ENCODE peak calls at places on chromosomes 5 and 9, in eight cellular contexts. One of them, this sample, is unnamed.

GRCh38 chr9:111566234-111566633 is 33.2 kb downstream of the PTGR1 start:
- DNase-seq in fibroblast of the aortic adventitia: peak
- DNase-seq in astrocyte: no peak
- DNase-seq in heart right ventricle: no peak
- DNase-seq in ovary: no peak
- DNase-seq in brain microvascular endothelial cell: no peak
- DNase-seq in epithelial cell of esophagus: no peak
- DNase-seq in lower lobe of right lung: no peak
- DNase-seq in this sample: no peak

GRCh38 chr9:95004452-95005275 is 278.2 kb downstream of the AOPEP start:
- DNase-seq in astrocyte: no peak
- DNase-seq in epithelial cell of esophagus: peak
- DNase-seq in ovary: peak
- DNase-seq in lower lobe of right lung: peak
- DNase-seq in fibroblast of the aortic adventitia: no peak
- DNase-seq in heart right ventricle: peak
- DNase-seq in brain microvascular endothelial cell: no peak
- DNase-seq in this sample: peak

GRCh38 chr5:150931368-150931965 is 26.7 kb upstream of the ZNF300 start:
- DNase-seq in lower lobe of right lung: no peak
- DNase-seq in epithelial cell of esophagus: no peak
- DNase-seq in astrocyte: peak
- DNase-seq in heart right ventricle: no peak
- DNase-seq in fibroblast of the aortic adventitia: no peak
- DNase-seq in ovary: no peak
- DNase-seq in brain microvascular endothelial cell: no peak
- DNase-seq in this sample: no peak

GRCh38 chr9:126398403-126399058 is 71.9 kb downstream of the MVB12B start:
- DNase-seq in epithelial cell of esophagus: peak
- DNase-seq in ovary: peak
- DNase-seq in heart right ventricle: peak
- DNase-seq in lower lobe of right lung: peak
- DNase-seq in astrocyte: no peak
- DNase-seq in fibroblast of the aortic adventitia: peak
- DNase-seq in brain microvascular endothelial cell: peak
- DNase-seq in this sample: peak

GRCh38 chr5:158770506-158770905 is 329.2 kb downstream of the EBF1 start:
- DNase-seq in brain microvascular endothelial cell: no peak
- DNase-seq in heart right ventricle: no peak
- DNase-seq in fibroblast of the aortic adventitia: peak
- DNase-seq in astrocyte: no peak
- DNase-seq in epithelial cell of esophagus: peak
- DNase-seq in lower lobe of right lung: no peak
- DNase-seq in ovary: no peak
- DNase-seq in this sample: no peak

GRCh38 chr5:159026781-159027180 is 72.9 kb downstream of the EBF1 start:
- DNase-seq in heart right ventricle: no peak
- DNase-seq in epithelial cell of esophagus: no peak
- DNase-seq in brain microvascular endothelial cell: no peak
- DNase-seq in astrocyte: no peak
- DNase-seq in fibroblast of the aortic adventitia: no peak
- DNase-seq in lower lobe of right lung: no peak
- DNase-seq in ovary: no peak
- DNase-seq in this sample: no peak

GRCh38 chr9:10678790-10679189 is 66.0 kb upstream of the PTPRD start:
- DNase-seq in ovary: no peak
- DNase-seq in brain microvascular endothelial cell: peak
- DNase-seq in fibroblast of the aortic adventitia: no peak
- DNase-seq in lower lobe of right lung: no peak
- DNase-seq in epithelial cell of esophagus: peak
- DNase-seq in astrocyte: peak
- DNase-seq in heart right ventricle: no peak
- DNase-seq in this sample: no peak

GRCh38 chr9:110820378-110820777 is 151.8 kb downstream of the MUSK start:
- DNase-seq in ovary: no peak
- DNase-seq in brain microvascular endothelial cell: no peak
- DNase-seq in astrocyte: no peak
- DNase-seq in epithelial cell of esophagus: no peak
- DNase-seq in heart right ventricle: no peak
- DNase-seq in lower lobe of right lung: no peak
- DNase-seq in fibroblast of the aortic adventitia: peak
- DNase-seq in this sample: no peak

GRCh38 chr9:108269421-108269820 is 586.4 kb downstream of the ACTL7B start:
- DNase-seq in astrocyte: no peak
- DNase-seq in epithelial cell of esophagus: no peak
- DNase-seq in ovary: no peak
- DNase-seq in fibroblast of the aortic adventitia: no peak
- DNase-seq in brain microvascular endothelial cell: no peak
- DNase-seq in heart right ventricle: no peak
- DNase-seq in lower lobe of right lung: no peak
- DNase-seq in this sample: no peak

GRCh38 chr9:129497064-129497836 is 123.7 kb downstream of the C9orf50 start:
- DNase-seq in astrocyte: no peak
- DNase-seq in lower lobe of right lung: no peak
- DNase-seq in ovary: peak
- DNase-seq in brain microvascular endothelial cell: no peak
- DNase-seq in fibroblast of the aortic adventitia: no peak
- DNase-seq in epithelial cell of esophagus: no peak
- DNase-seq in heart right ventricle: peak
- DNase-seq in this sample: peak

DNA sequence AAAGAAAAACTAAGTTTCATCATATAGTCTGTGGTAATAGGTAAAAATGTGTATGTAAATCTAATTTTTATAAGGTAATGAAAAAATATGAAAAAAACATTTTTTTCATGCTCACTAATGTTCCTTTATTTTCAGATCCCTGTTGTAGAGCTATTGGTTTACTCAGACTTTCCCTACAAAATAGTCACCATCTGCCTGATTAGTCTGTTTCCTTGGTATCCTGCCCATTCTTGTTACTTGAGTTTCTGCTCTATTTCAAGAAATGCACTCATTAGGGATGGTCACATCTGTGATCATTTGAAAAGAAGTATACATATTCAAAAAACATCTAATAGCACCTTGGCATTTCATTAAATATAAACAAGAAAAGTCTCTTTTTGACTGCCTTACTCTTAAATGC is 21.6 kb upstream of the RASA1 start:
- DNase-seq in epithelial cell of esophagus: no peak
- DNase-seq in heart right ventricle: no peak
- DNase-seq in brain microvascular endothelial cell: no peak
- DNase-seq in ovary: no peak
- DNase-seq in lower lobe of right lung: no peak
- DNase-seq in fibroblast of the aortic adventitia: no peak
- DNase-seq in astrocyte: no peak
- DNase-seq in this sample: no peak
- TF ChIP-seq CTCF in epithelial cell of esophagus: no peak
- TF ChIP-seq CTCF in heart right ventricle: no peak
- TF ChIP-seq CTCF in brain microvascular endothelial cell: no peak
- TF ChIP-seq CTCF in ovary: no peak
- TF ChIP-seq CTCF in lower lobe of right lung: no peak
- TF ChIP-seq CTCF in fibroblast of the aortic adventitia: no peak
- TF ChIP-seq CTCF in astrocyte: no peak
- TF ChIP-seq CTCF in this sample: no peak

GRCh38 chr9:135974220-135974573 is 13.0 kb upstream of the UBAC1 start:
- DNase-seq in brain microvascular endothelial cell: no peak
- DNase-seq in epithelial cell of esophagus: no peak
- DNase-seq in heart right ventricle: no peak
- DNase-seq in lower lobe of right lung: no peak
- DNase-seq in ovary: no peak
- DNase-seq in fibroblast of the aortic adventitia: no peak
- DNase-seq in astrocyte: no peak
- DNase-seq in this sample: no peak
- TF ChIP-seq CTCF in brain microvascular endothelial cell: no peak
- TF ChIP-seq CTCF in epithelial cell of esophagus: peak
- TF ChIP-seq CTCF in heart right ventricle: no peak
- TF ChIP-seq CTCF in lower lobe of right lung: no peak
- TF ChIP-seq CTCF in ovary: no peak
- TF ChIP-seq CTCF in fibroblast of the aortic adventitia: no peak
- TF ChIP-seq CTCF in astrocyte: no peak
- TF ChIP-seq CTCF in this sample: no peak

DNA sequence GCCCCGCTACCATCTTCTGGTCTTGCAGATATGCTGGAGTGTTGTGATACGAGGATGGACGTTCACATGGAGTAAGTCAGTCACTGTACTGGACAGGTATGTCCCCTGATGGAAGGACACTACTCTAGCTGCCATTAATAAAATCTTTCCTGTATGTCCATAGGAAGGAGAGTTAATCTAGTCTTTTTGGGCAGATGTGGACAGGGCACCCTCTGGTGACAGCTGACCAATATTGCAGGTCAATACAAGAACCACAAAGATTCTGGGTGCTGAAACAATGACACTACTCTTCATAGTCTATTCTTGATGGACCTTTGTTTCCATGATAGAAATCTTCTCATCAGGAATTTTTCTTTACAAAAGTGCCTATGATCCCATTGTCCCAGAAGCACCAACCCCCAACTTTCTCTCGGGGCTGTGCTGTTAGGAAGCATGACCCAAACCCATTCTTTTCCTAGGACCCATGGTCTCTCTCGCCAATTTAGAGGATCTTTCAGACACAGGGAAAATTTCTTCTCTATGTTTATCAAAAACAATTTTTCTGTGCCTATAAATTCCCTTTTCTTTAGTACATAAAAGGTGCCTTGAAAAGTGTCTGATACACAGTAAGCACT is 376.9 kb downstream of the DTWD2 start:
- DNase-seq in lower lobe of right lung: no peak
- DNase-seq in fibroblast of the aortic adventitia: peak
- DNase-seq in heart right ventricle: no peak
- DNase-seq in brain microvascular endothelial cell: peak
- DNase-seq in astrocyte: no peak
- DNase-seq in ovary: no peak
- DNase-seq in epithelial cell of esophagus: peak
- DNase-seq in this sample: no peak
- TF ChIP-seq CTCF in lower lobe of right lung: peak
- TF ChIP-seq CTCF in fibroblast of the aortic adventitia: peak
- TF ChIP-seq CTCF in heart right ventricle: peak
- TF ChIP-seq CTCF in brain microvascular endothelial cell: peak
- TF ChIP-seq CTCF in astrocyte: peak
- TF ChIP-seq CTCF in ovary: no peak
- TF ChIP-seq CTCF in epithelial cell of esophagus: peak
- TF ChIP-seq CTCF in this sample: peak

GRCh38 chr5:218457-219289 is 553 bp downstream of the SDHA start:
- DNase-seq in epithelial cell of esophagus: peak
- DNase-seq in fibroblast of the aortic adventitia: peak
- DNase-seq in lower lobe of right lung: peak
- DNase-seq in brain microvascular endothelial cell: peak
- DNase-seq in ovary: peak
- DNase-seq in astrocyte: peak
- DNase-seq in heart right ventricle: peak
- DNase-seq in this sample: peak
- TF ChIP-seq CTCF in epithelial cell of esophagus: no peak
- TF ChIP-seq CTCF in fibroblast of the aortic adventitia: no peak
- TF ChIP-seq CTCF in lower lobe of right lung: no peak
- TF ChIP-seq CTCF in brain microvascular endothelial cell: peak
- TF ChIP-seq CTCF in ovary: no peak
- TF ChIP-seq CTCF in astrocyte: no peak
- TF ChIP-seq CTCF in heart right ventricle: peak
- TF ChIP-seq CTCF in this sample: no peak

GRCh38 chr5:140855772-140856674 is at the start of gene PCDHA10:
- DNase-seq in ovary: no peak
- DNase-seq in epithelial cell of esophagus: no peak
- DNase-seq in fibroblast of the aortic adventitia: peak
- DNase-seq in brain microvascular endothelial cell: no peak
- DNase-seq in lower lobe of right lung: no peak
- DNase-seq in astrocyte: no peak
- DNase-seq in heart right ventricle: no peak
- DNase-seq in this sample: no peak
- TF ChIP-seq CTCF in ovary: no peak
- TF ChIP-seq CTCF in epithelial cell of esophagus: no peak
- TF ChIP-seq CTCF in fibroblast of the aortic adventitia: no peak
- TF ChIP-seq CTCF in brain microvascular endothelial cell: no peak
- TF ChIP-seq CTCF in lower lobe of right lung: peak
- TF ChIP-seq CTCF in astrocyte: no peak
- TF ChIP-seq CTCF in heart right ventricle: peak
- TF ChIP-seq CTCF in this sample: peak

GRCh38 chr5:145764325-145764724 is 70.8 kb downstream of the PRELID2 start:
- DNase-seq in ovary: no peak
- DNase-seq in fibroblast of the aortic adventitia: no peak
- DNase-seq in astrocyte: no peak
- DNase-seq in brain microvascular endothelial cell: no peak
- DNase-seq in epithelial cell of esophagus: no peak
- DNase-seq in lower lobe of right lung: no peak
- DNase-seq in heart right ventricle: no peak
- DNase-seq in this sample: no peak

GRCh38 chr5:145760660-145761059 is 74.5 kb downstream of the PRELID2 start:
- DNase-seq in astrocyte: no peak
- DNase-seq in epithelial cell of esophagus: no peak
- DNase-seq in brain microvascular endothelial cell: no peak
- DNase-seq in fibroblast of the aortic adventitia: no peak
- DNase-seq in heart right ventricle: no peak
- DNase-seq in ovary: no peak
- DNase-seq in lower lobe of right lung: no peak
- DNase-seq in this sample: no peak

GRCh38 chr5:145761282-145761681 is 73.9 kb downstream of the PRELID2 start:
- DNase-seq in astrocyte: no peak
- DNase-seq in brain microvascular endothelial cell: no peak
- DNase-seq in heart right ventricle: no peak
- DNase-seq in epithelial cell of esophagus: no peak
- DNase-seq in ovary: no peak
- DNase-seq in lower lobe of right lung: no peak
- DNase-seq in fibroblast of the aortic adventitia: no peak
- DNase-seq in this sample: no peak

GRCh38 chr5:145762833-145763232 is 72.3 kb downstream of the PRELID2 start:
- DNase-seq in ovary: no peak
- DNase-seq in brain microvascular endothelial cell: no peak
- DNase-seq in astrocyte: no peak
- DNase-seq in epithelial cell of esophagus: no peak
- DNase-seq in lower lobe of right lung: no peak
- DNase-seq in heart right ventricle: no peak
- DNase-seq in fibroblast of the aortic adventitia: no peak
- DNase-seq in this sample: no peak
- TF ChIP-seq CTCF in ovary: no peak
- TF ChIP-seq CTCF in brain microvascular endothelial cell: no peak
- TF ChIP-seq CTCF in astrocyte: no peak
- TF ChIP-seq CTCF in epithelial cell of esophagus: no peak
- TF ChIP-seq CTCF in lower lobe of right lung: no peak
- TF ChIP-seq CTCF in heart right ventricle: no peak
- TF ChIP-seq CTCF in fibroblast of the aortic adventitia: no peak
- TF ChIP-seq CTCF in this sample: no peak

DNA sequence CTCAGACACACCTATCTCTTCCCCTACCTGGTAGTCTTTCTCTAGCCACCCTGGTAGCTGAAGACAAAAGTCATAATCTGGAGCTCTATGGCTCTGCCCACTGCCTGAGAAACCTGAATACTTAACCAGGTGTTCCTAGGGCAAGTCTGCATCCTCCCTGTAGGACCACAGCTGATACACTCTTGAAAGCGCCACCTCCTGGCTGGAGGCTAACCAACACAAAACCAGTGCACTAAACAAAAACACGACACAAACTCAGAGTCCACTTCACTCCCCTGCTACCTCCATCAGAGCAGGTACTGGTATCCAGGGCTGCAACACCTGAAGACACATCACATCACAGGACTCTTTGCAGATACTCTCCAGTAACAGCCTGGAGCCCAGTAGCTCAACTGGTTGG is 84.6 kb upstream of the ANXA1 start:
- DNase-seq in heart right ventricle: no peak
- DNase-seq in epithelial cell of esophagus: no peak
- DNase-seq in ovary: no peak
- DNase-seq in fibroblast of the aortic adventitia: no peak
- DNase-seq in brain microvascular endothelial cell: no peak
- DNase-seq in astrocyte: no peak
- DNase-seq in lower lobe of right lung: no peak
- DNase-seq in this sample: no peak
- TF ChIP-seq CTCF in heart right ventricle: no peak
- TF ChIP-seq CTCF in epithelial cell of esophagus: peak
- TF ChIP-seq CTCF in ovary: no peak
- TF ChIP-seq CTCF in fibroblast of the aortic adventitia: no peak
- TF ChIP-seq CTCF in brain microvascular endothelial cell: peak
- TF ChIP-seq CTCF in astrocyte: no peak
- TF ChIP-seq CTCF in lower lobe of right lung: no peak
- TF ChIP-seq CTCF in this sample: no peak

This sample was measured in upper lobe of right lung.